ENCODE peak calls at places on chromosomes 4 and X, in seven cellular contexts. W is lung microvascular endothelial cell; G is DMS153; H is CD8-positive, alpha-beta memory T cell; J is head of caudate nucleus; S is HCEC 1CT; P is thyroid gland. V is an unnamed sample.
A peak's percentile ranks its signal among the peaks of the same experiment; 100 is the strongest.

GRCh38 chr4:84224522-84224921 is 274.6 kb downstream of the NKX6-1 start:
- DNase-seq in W (no peak), G (peak; percentile 98), H (no peak), J (no peak), S (no peak), P (no peak), V (no peak)

GRCh38 chrX:154511761-154512160 is 4.3 kb downstream of the FAM3A start:
- DNase-seq in W (no peak), G (no peak), H (no peak), J (no peak), S (no peak), P (no peak), V (no peak)

GRCh38 chr4:119493419-119493818 is 135.2 kb downstream of the PDE5A start:
- DNase-seq in W (no peak), G (no peak), H (no peak), J (no peak), S (no peak), P (no peak), V (no peak)

GRCh38 chr4:102826105-102826889 is 1.1 kb downstream of the UBE2D3 start:
- DNase-seq in W (no peak), G (no peak), H (no peak), J (no peak), S (no peak), P (no peak), V (no peak)

GRCh38 chr4:7320413-7320812 is 114.3 kb downstream of the PSAPL1 start:
- DNase-seq in W (no peak), G (no peak), H (no peak), J (no peak), S (no peak), P (no peak), V (no peak)

GRCh38 chr4:118765399-118765798 is 70.5 kb downstream of the SEC24D start:
- DNase-seq in W (peak; percentile 96), G (no peak), H (no peak), J (no peak), S (peak; percentile 93), P (no peak), V (peak; percentile 93)

GRCh38 chr4:128528793-128529553 is 241.4 kb upstream of the PGRMC2 start:
- DNase-seq in W (peak; percentile 90), G (no peak), H (no peak), J (no peak), S (peak; percentile 92), P (peak; percentile 57), V (peak; percentile 91)

GRCh38 chr4:152189451-152190179 is 346.3 kb downstream of the FBXW7 start:
- DNase-seq in W (no peak), G (peak; percentile 89), H (no peak), J (no peak), S (no peak), P (no peak), V (no peak)

GRCh38 chrX:124507276-124507675 is 160.9 kb downstream of the SH2D1A start:
- DNase-seq in W (no peak), G (no peak), H (no peak), J (no peak), S (no peak), P (no peak), V (no peak)

GRCh38 chr4:80219301-80220025 is 22.2 kb downstream of the PRDM8 start:
- DNase-seq in W (no peak), G (no peak), H (no peak), J (no peak), S (no peak), P (no peak), V (no peak)

GRCh38 chrX:27555514-27555913 is 34.6 kb upstream of the DCAF8L2 start:
- DNase-seq in W (peak; percentile 6), G (no peak), H (no peak), J (peak; percentile 19), S (no peak), P (no peak), V (no peak)

GRCh38 chrX:48956728-48957414 is 536 bp downstream of the OTUD5 start:
- DNase-seq in W (peak; percentile 40), G (no peak), H (peak; percentile 45), J (peak; percentile 34), S (no peak), P (peak; percentile 7), V (no peak)

GRCh38 chr4:24862073-24862751 is 50.6 kb downstream of the CCDC149 start:
- DNase-seq in W (no peak), G (no peak), H (no peak), J (no peak), S (no peak), P (peak; percentile 23), V (no peak)

GRCh38 chr4:73234712-73235111 is 23.9 kb downstream of the ANKRD17 start:
- DNase-seq in W (no peak), G (no peak), H (no peak), J (no peak), S (no peak), P (no peak), V (no peak)

GRCh38 chrX:45716747-45717146 is 516.1 kb upstream of the DIPK2B start:
- DNase-seq in W (peak; percentile 78), G (no peak), H (no peak), J (no peak), S (no peak), P (no peak), V (no peak)

GRCh38 chrX:53445977-53446376 is 11.8 kb upstream of the HSD17B10 start:
- DNase-seq in W (peak; percentile 53), G (no peak), H (no peak), J (peak; percentile 62), S (no peak), P (peak; percentile 6), V (peak; percentile 0)

GRCh38 chr4:150305995-150306394 is 227.8 kb downstream of the DCLK2 start:
- DNase-seq in W (peak; percentile 64), G (no peak), H (no peak), J (no peak), S (peak; percentile 67), P (no peak), V (no peak)

V was measured in amniotic stem cell.